ENCODE peak calls at places on chromosomes 6 and 20, in six cellular contexts. N is PC-9, T is mammary epithelial cell, Q is heart right ventricle, P is psoas muscle, A is A673. K is an unnamed sample.

GRCh38 chr6:28353981-28354676 is 4.4 kb downstream of the ZKSCAN3 start:
- DNase-seq in N (peak; percentile 65), T (peak; percentile 64), Q (peak; percentile 59), P (peak; percentile 63), A (no peak), K (peak; percentile 68)

GRCh38 chr6:122028933-122029332 is 370.5 kb upstream of the HSF2 start:
- DNase-seq in N (peak; percentile 55), T (peak; percentile 81), Q (no peak), P (no peak), A (no peak), K (no peak)

GRCh38 chr6:164102701-164103100 is 688.2 kb downstream of the QKI start:
- DNase-seq in N (no peak), T (no peak), Q (no peak), P (no peak), A (no peak), K (no peak)

GRCh38 chr6:109373762-109374161 is 8.5 kb downstream of the CD164 start:
- DNase-seq in N (no peak), T (no peak), Q (no peak), P (no peak), A (no peak), K (no peak)

GRCh38 chr6:163872335-163872734 is 457.8 kb downstream of the QKI start:
- DNase-seq in N (no peak), T (no peak), Q (no peak), P (no peak), A (peak; percentile 45), K (no peak)

GRCh38 chr6:87068804-87069203 is 26.1 kb downstream of the CGA start:
- DNase-seq in N (no peak), T (no peak), Q (no peak), P (no peak), A (no peak), K (no peak)

GRCh38 chr20:20393770-20394169 is 25.9 kb downstream of the INSM1 start:
- DNase-seq in N (no peak), T (no peak), Q (no peak), P (no peak), A (no peak), K (no peak)

GRCh38 chr20:35627121-35627520 is 11.5 kb downstream of the SPAG4 start:
- DNase-seq in N (no peak), T (no peak), Q (no peak), P (no peak), A (no peak), K (no peak)

GRCh38 chr20:57347393-57347792 is 3.7 kb upstream of the RAE1 start:
- DNase-seq in N (no peak), T (no peak), Q (no peak), P (no peak), A (no peak), K (no peak)

GRCh38 chr20:24097051-24097450 is 108.5 kb upstream of the GGTLC1 start:
- DNase-seq in N (no peak), T (no peak), Q (no peak), P (no peak), A (no peak), K (no peak)

GRCh38 chr20:33554914-33555420 is 65.1 kb downstream of the CBFA2T2 start:
- DNase-seq in N (peak; percentile 11), T (peak; percentile 86), Q (peak; percentile 16), P (no peak), A (peak; percentile 86), K (no peak)

GRCh38 chr6:103379272-103379671 is 1480.4 kb downstream of the HACE1 start:
- DNase-seq in N (no peak), T (no peak), Q (no peak), P (no peak), A (no peak), K (no peak)

GRCh38 chr6:10529231-10529801 is 8.2 kb downstream of the GCNT2 start:
- DNase-seq in N (peak; percentile 39), T (no peak), Q (no peak), P (no peak), A (no peak), K (peak; percentile 45)

DNA sequence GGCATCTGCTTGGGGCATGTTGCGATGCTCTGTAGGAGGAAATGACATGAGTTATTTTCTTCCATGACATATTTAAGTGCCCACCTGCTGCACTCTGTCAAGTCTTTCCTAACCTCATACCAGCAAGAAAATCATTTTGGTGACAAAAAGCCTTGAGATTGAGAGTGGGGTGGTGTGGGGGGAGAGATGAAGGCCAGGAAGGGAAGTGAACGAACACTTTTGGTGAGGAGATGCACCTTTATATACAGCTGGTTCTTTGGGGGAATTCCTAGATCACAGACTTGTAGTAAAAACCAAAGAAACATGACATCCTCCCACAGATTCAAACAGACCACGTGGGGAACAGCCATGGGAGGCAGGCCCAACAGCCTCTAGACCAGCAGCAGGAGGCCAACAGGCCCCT is 26.1 kb downstream of the NCOA5 start:
- DNase-seq in N (no peak), T (no peak), Q (no peak), P (no peak), A (no peak), K (no peak)
- H3K36me3 ChIP-seq in N (peaks cover 42% of the 10 kb centered on the region), T (peaks cover 28% of the 10 kb centered on the region), Q (peaks cover 15% of the 10 kb centered on the region), P (peaks cover 29% of the 10 kb centered on the region), A (peaks cover 77% of the 10 kb centered on the region), K (peaks cover 56% of the 10 kb centered on the region)

DNA sequence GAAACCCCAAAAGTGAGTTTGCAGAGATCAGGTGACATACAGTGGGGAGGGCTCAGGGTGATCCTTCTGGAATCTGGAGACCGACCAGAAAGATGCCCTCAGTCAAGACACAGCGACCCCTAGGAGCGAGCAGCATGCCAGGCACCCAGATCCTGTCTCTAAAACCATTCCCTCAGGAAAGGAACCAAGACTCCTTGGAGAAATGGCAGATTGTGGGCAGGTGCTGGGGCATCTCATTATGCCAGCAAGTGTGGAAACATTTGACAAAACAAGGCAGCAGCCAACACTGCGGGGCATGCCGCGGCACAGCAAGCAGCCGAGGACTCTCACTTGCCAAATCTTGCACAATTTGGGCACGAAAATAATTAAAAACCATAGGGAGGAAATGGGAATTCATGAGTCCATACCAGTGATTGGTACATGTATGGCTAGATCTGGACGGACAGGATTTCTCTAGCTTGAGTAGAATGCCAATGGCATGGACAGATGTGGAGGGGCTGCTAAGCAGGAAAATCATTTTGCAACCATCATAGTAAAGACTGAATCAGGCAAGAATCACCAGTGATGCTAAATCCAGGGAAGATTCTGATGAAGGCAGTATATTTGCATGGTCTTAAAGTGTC is 76.9 kb downstream of the GINS1 start:
- DNase-seq in N (no peak), T (peak; percentile 67), Q (no peak), P (no peak), A (no peak), K (no peak)
- H3K4me3 ChIP-seq in N (no peak overlapping the region), T (no peak overlapping the region), Q (no peak overlapping the region), P (no peak overlapping the region), A (no peak overlapping the region), K (no peak overlapping the region)

GRCh38 chr20:62060631-62061541 is 4.8 kb downstream of the TAF4 start:
- DNase-seq in N (no peak), T (no peak), Q (no peak), P (no peak), A (no peak), K (no peak)

GRCh38 chr20:62063981-62064787 is 1.5 kb downstream of the TAF4 start:
- DNase-seq in N (peak; percentile 65), T (peak; percentile 3), Q (peak; percentile 23), P (peak; percentile 54), A (no peak), K (no peak)

GRCh38 chr20:62063601-62063980 is 2.1 kb downstream of the TAF4 start:
- DNase-seq in N (no peak), T (no peak), Q (no peak), P (no peak), A (peak; percentile 55), K (no peak)

GRCh38 chr20:62061851-62062418 is 3.7 kb downstream of the TAF4 start:
- DNase-seq in N (no peak), T (no peak), Q (no peak), P (no peak), A (no peak), K (no peak)

GRCh38 chr20:62062661-62063600 is 2.8 kb downstream of the TAF4 start:
- DNase-seq in N (no peak), T (no peak), Q (no peak), P (no peak), A (no peak), K (no peak)
- H3K4me1 ChIP-seq in N (peaks cover 16% of the 10 kb centered on the region), T (peaks cover 23% of the 10 kb centered on the region), Q (peaks cover 40% of the 10 kb centered on the region), P (peaks cover 48% of the 10 kb centered on the region), A (peaks cover 19% of the 10 kb centered on the region), K (no peaks in the 10 kb centered on the region)

DNA sequence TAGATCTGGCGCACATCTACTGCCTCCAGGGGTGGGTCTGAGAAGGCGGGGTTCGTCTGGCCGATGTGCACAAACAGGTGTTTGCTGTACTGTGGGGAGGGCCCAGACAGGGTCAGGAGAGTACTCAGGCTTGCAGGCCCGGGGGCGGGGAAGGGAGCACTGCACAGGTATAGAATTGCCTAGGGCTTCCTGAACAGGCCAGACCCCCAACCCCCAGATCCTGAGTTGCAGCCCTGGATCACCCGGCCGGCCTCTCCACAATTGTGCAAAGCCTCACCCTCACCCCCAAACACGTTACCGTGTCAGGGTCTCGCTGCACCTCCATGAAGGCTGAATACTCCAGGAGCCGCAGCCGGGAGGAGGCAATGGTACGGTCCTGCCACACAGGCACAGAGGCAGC is 7.8 kb downstream of the RPL10A start:
- DNase-seq in N (no peak), T (no peak), Q (no peak), P (no peak), A (no peak), K (no peak)
- H3K36me3 ChIP-seq in N (peaks cover 14% of the 10 kb centered on the region), T (peaks cover 3% of the 10 kb centered on the region), Q (peaks cover 3% of the 10 kb centered on the region), P (peaks cover 4% of the 10 kb centered on the region), A (peaks cover 28% of the 10 kb centered on the region), K (no peaks in the 10 kb centered on the region)

GRCh38 chr20:50519036-50519780 is 9.0 kb downstream of the PTPN1 start:
- DNase-seq in N (no peak), T (no peak), Q (no peak), P (no peak), A (no peak), K (no peak)

GRCh38 chr20:50518270-50518721 is 8.1 kb downstream of the PTPN1 start:
- DNase-seq in N (no peak), T (peak; percentile 28), Q (no peak), P (no peak), A (no peak), K (no peak)

GRCh38 chr20:50516180-50516934 is 6.2 kb downstream of the PTPN1 start:
- DNase-seq in N (no peak), T (no peak), Q (no peak), P (no peak), A (no peak), K (no peak)

GRCh38 chr20:50516935-50517816 is 7.0 kb downstream of the PTPN1 start:
- DNase-seq in N (no peak), T (no peak), Q (no peak), P (no peak), A (no peak), K (no peak)

DNA sequence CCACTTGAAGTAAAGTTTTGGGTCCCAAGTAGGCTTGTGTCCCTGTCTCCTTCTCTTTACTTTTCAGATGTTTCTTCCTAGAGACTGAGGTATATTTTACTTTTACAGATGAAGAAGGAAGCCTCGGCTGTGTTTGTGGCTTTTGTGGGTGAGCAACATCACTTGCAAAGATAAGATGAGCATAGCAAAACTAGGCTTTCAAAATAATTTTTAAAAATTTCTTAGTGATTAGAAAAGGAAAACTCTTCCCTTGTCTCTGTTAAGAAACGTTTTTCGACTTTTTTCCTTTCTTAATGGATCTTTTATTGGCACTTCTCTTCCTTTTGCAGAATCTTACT is 7.6 kb downstream of the PTPN1 start:
- DNase-seq in N (no peak), T (no peak), Q (no peak), P (no peak), A (no peak), K (no peak)
- H3K4me3 ChIP-seq in N (no peak overlapping the region), T (no peak overlapping the region), Q (no peak overlapping the region), P (no peak overlapping the region), A (no peak overlapping the region), K (no peak overlapping the region)

K was measured in lung.